ENCODE peak calls at places on chromosomes 4 and X, in ten cellular contexts. One of them, this sample, is unnamed.
A peak's percentile ranks its signal among the peaks of the same experiment; 100 is the strongest.

GRCh38 chr4:84697615-84698201 is 114.8 kb downstream of the CDS1 start:
- DNase-seq in HEK293T: no peak
- DNase-seq in activated CD8-positive, alpha-beta memory T cell treated with anti-CD3 and anti-CD28 coated beads for 48 hours: no peak
- DNase-seq in OCI-M1: no peak
- DNase-seq in stomach: no peak
- DNase-seq in CD8-positive, alpha-beta memory T cell: no peak
- DNase-seq in hepatic stellate cell: peak; percentile 6
- DNase-seq in GM13977: no peak
- DNase-seq in H7: no peak
- DNase-seq in AG04450: no peak
- DNase-seq in this sample: no peak

GRCh38 chrX:39950035-39950688 is 147.6 kb downstream of the BCOR start:
- DNase-seq in HEK293T: no peak
- DNase-seq in activated CD8-positive, alpha-beta memory T cell treated with anti-CD3 and anti-CD28 coated beads for 48 hours: no peak
- DNase-seq in OCI-M1: no peak
- DNase-seq in stomach: no peak
- DNase-seq in CD8-positive, alpha-beta memory T cell: no peak
- DNase-seq in hepatic stellate cell: no peak
- DNase-seq in GM13977: no peak
- DNase-seq in H7: no peak
- DNase-seq in AG04450: no peak
- DNase-seq in this sample: no peak

GRCh38 chr4:86834901-86835300 is 14.3 kb downstream of the SLC10A6 start:
- DNase-seq in HEK293T: no peak
- DNase-seq in activated CD8-positive, alpha-beta memory T cell treated with anti-CD3 and anti-CD28 coated beads for 48 hours: no peak
- DNase-seq in OCI-M1: peak; percentile 42
- DNase-seq in stomach: no peak
- DNase-seq in CD8-positive, alpha-beta memory T cell: no peak
- DNase-seq in hepatic stellate cell: no peak
- DNase-seq in GM13977: no peak
- DNase-seq in H7: no peak
- DNase-seq in AG04450: peak; percentile 74
- DNase-seq in this sample: no peak

GRCh38 chrX:123173833-123174232 is 10.2 kb upstream of the GRIA3 start:
- DNase-seq in HEK293T: no peak
- DNase-seq in activated CD8-positive, alpha-beta memory T cell treated with anti-CD3 and anti-CD28 coated beads for 48 hours: no peak
- DNase-seq in OCI-M1: peak; percentile 70
- DNase-seq in stomach: no peak
- DNase-seq in CD8-positive, alpha-beta memory T cell: no peak
- DNase-seq in hepatic stellate cell: no peak
- DNase-seq in GM13977: peak; percentile 21
- DNase-seq in H7: no peak
- DNase-seq in AG04450: no peak
- DNase-seq in this sample: no peak

GRCh38 chr4:78644744-78645330 is 93.3 kb downstream of the ANXA3 start:
- DNase-seq in HEK293T: peak; percentile 73
- DNase-seq in activated CD8-positive, alpha-beta memory T cell treated with anti-CD3 and anti-CD28 coated beads for 48 hours: no peak
- DNase-seq in OCI-M1: peak; percentile 92
- DNase-seq in stomach: peak; percentile 63
- DNase-seq in CD8-positive, alpha-beta memory T cell: peak; percentile 35
- DNase-seq in hepatic stellate cell: peak; percentile 45
- DNase-seq in GM13977: peak; percentile 61
- DNase-seq in H7: peak; percentile 56
- DNase-seq in AG04450: peak; percentile 56
- DNase-seq in this sample: peak; percentile 11

GRCh38 chr4:3436798-3437581 is 4.8 kb upstream of the HGFAC start:
- DNase-seq in HEK293T: no peak
- DNase-seq in activated CD8-positive, alpha-beta memory T cell treated with anti-CD3 and anti-CD28 coated beads for 48 hours: no peak
- DNase-seq in OCI-M1: no peak
- DNase-seq in stomach: peak; percentile 75
- DNase-seq in CD8-positive, alpha-beta memory T cell: no peak
- DNase-seq in hepatic stellate cell: peak; percentile 51
- DNase-seq in GM13977: no peak
- DNase-seq in H7: no peak
- DNase-seq in AG04450: no peak
- DNase-seq in this sample: no peak

GRCh38 chrX:150527108-150527507 is 41.3 kb upstream of the MTM1 start:
- DNase-seq in HEK293T: no peak
- DNase-seq in activated CD8-positive, alpha-beta memory T cell treated with anti-CD3 and anti-CD28 coated beads for 48 hours: no peak
- DNase-seq in OCI-M1: no peak
- DNase-seq in stomach: no peak
- DNase-seq in CD8-positive, alpha-beta memory T cell: no peak
- DNase-seq in hepatic stellate cell: no peak
- DNase-seq in GM13977: no peak
- DNase-seq in H7: no peak
- DNase-seq in AG04450: no peak
- DNase-seq in this sample: no peak

GRCh38 chrX:22952011-22952410 is 47.7 kb upstream of the DDX53 start:
- DNase-seq in HEK293T: no peak
- DNase-seq in activated CD8-positive, alpha-beta memory T cell treated with anti-CD3 and anti-CD28 coated beads for 48 hours: no peak
- DNase-seq in OCI-M1: peak; percentile 56
- DNase-seq in stomach: no peak
- DNase-seq in CD8-positive, alpha-beta memory T cell: no peak
- DNase-seq in hepatic stellate cell: peak; percentile 4
- DNase-seq in GM13977: no peak
- DNase-seq in H7: peak; percentile 15
- DNase-seq in AG04450: no peak
- DNase-seq in this sample: no peak

GRCh38 chr4:176549161-176549865 is 229.5 kb downstream of the SPCS3 start:
- DNase-seq in HEK293T: no peak
- DNase-seq in activated CD8-positive, alpha-beta memory T cell treated with anti-CD3 and anti-CD28 coated beads for 48 hours: no peak
- DNase-seq in OCI-M1: no peak
- DNase-seq in stomach: no peak
- DNase-seq in CD8-positive, alpha-beta memory T cell: no peak
- DNase-seq in hepatic stellate cell: no peak
- DNase-seq in GM13977: no peak
- DNase-seq in H7: no peak
- DNase-seq in AG04450: no peak
- DNase-seq in this sample: no peak

GRCh38 chr4:77310931-77311330 is 153.9 kb downstream of the CCNG2 start:
- DNase-seq in HEK293T: no peak
- DNase-seq in activated CD8-positive, alpha-beta memory T cell treated with anti-CD3 and anti-CD28 coated beads for 48 hours: no peak
- DNase-seq in OCI-M1: no peak
- DNase-seq in stomach: no peak
- DNase-seq in CD8-positive, alpha-beta memory T cell: no peak
- DNase-seq in hepatic stellate cell: no peak
- DNase-seq in GM13977: no peak
- DNase-seq in H7: no peak
- DNase-seq in AG04450: no peak
- DNase-seq in this sample: no peak